ENCODE peak calls at places on chromosomes 4 and X, in four cellular contexts. C is colonic mucosa, O is right cardiac atrium, W is IMR-90. F is an unnamed sample.

GRCh38 chrX:154481911-154482601 is 3.0 kb upstream of the LAGE3 start:
- DNase-seq in C (no peak), O (no peak), W (no peak), F (no peak)

GRCh38 chrX:46456125-46456922 is 88.9 kb downstream of the ZNF674 start:
- DNase-seq in C (no peak), O (no peak), W (no peak), F (no peak)

GRCh38 chrX:39513836-39514235 is 583.9 kb downstream of the BCOR start:
- DNase-seq in C (no peak), O (no peak), W (no peak), F (peak; percentile 66)

GRCh38 chrX:40479777-40480318 is 100.9 kb upstream of the ATP6AP2 start:
- DNase-seq in C (no peak), O (no peak), W (no peak), F (no peak)

GRCh38 chr4:90226734-90227133 is 99.5 kb downstream of the CCSER1 start:
- DNase-seq in C (no peak), O (no peak), W (no peak), F (no peak)

GRCh38 chr4:154626793-154627484 is 14.5 kb upstream of the FGG start:
- DNase-seq in C (peak; percentile 26), O (peak; percentile 43), W (peak; percentile 6), F (peak; percentile 66)

GRCh38 chr4:158193171-158193749 is 17.0 kb upstream of the TMEM144 start:
- DNase-seq in C (no peak), O (no peak), W (peak; percentile 31), F (no peak)

GRCh38 chr4:120636120-120636630 is 286.4 kb downstream of the PRDM5 start:
- DNase-seq in C (no peak), O (no peak), W (no peak), F (no peak)

GRCh38 chr4:100299019-100299418 is 108.8 kb upstream of the DDIT4L start:
- DNase-seq in C (no peak), O (peak; percentile 7), W (peak; percentile 96), F (peak; percentile 43)

GRCh38 chrX:116009871-116010710 is 160.5 kb upstream of the AGTR2 start:
- DNase-seq in C (no peak), O (peak; percentile 16), W (no peak), F (no peak)

GRCh38 chr4:185994750-185995149 is 74.2 kb upstream of the TLR3 start:
- DNase-seq in C (no peak), O (no peak), W (no peak), F (no peak)

DNA sequence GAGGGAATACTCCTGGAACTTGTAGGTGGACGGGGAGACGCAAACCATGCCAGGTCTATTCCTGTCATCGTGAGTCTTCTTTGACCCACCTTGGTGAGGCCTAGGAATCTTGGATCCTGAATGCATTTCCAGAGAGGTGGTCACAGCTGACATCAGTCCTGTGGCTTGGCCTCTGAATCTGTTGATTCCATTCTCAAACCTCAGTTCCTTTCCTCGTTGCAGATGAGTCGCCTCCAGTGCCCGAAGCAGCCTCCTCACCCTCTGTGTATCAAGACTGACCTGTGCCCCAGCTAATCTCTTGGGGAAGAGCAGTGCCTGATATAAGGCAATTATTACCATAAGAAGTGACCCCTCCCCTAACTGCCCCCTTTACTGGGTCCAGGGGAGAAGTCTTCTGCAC is 118.1 kb downstream of the SMIM20 start:
- DNase-seq in C (no peak), O (no peak), W (peak; percentile 88), F (no peak)
- H3K27ac ChIP-seq in C (no peak overlapping the region), O (no peak overlapping the region), W (peak overlapping the region; percentile 43), F (no peak overlapping the region)

DNA sequence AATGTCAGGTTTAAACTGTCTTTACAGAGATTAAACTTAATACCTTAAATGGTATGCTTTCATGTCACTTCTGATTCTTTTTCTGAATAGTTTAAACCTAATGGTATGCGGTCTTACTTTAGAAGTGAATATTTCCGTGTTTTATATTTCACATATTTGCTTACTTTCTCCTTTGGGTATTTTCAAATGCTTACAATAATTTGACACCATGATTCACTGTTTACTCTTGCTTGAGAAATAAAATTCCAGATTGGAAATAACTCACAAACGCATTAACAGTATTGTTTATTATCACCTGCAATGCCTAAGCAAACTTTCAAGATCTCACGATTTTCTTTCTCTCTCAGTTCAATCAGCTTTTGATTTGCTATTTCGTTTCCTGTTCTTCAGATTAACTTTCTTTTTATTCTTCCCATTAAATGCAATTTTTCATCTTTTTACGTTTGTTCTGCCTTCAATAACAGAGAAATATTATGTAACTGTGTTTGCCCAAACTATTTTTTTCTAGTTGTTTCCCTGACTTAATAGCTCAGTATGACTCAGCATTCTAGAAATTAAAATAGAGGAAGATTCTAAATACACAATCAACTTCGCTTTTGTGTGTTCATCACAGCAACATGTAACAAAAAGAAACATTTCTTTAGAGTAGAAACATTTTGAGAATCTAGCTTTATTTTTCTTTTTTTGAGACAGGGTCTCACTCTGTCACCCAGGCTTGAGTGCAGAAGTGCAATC is 955.5 kb upstream of the PRKX start:
- DNase-seq in C (no peak), O (no peak), W (no peak), F (no peak)
- H3K27ac ChIP-seq in C (no peak overlapping the region), O (no peak overlapping the region), W (no peak overlapping the region), F (no peak overlapping the region)

GRCh38 chrX:110216027-110216426 is 101.9 kb downstream of the AMMECR1 start:
- DNase-seq in C (no peak), O (no peak), W (no peak), F (no peak)
- H3K27ac ChIP-seq in C (no peak overlapping the region), O (no peak overlapping the region), W (no peak overlapping the region), F (no peak overlapping the region)

GRCh38 chrX:129961180-129962083 is 21.0 kb upstream of the BCORL1 start:
- DNase-seq in C (peak; percentile 81), O (peak; percentile 51), W (no peak), F (no peak)

GRCh38 chrX:129956765-129957164 is 25.7 kb upstream of the BCORL1 start:
- DNase-seq in C (no peak), O (no peak), W (no peak), F (no peak)

GRCh38 chrX:129957241-129958099 is 25.0 kb upstream of the BCORL1 start:
- DNase-seq in C (peak; percentile 68), O (peak; percentile 57), W (peak; percentile 16), F (peak; percentile 66)

GRCh38 chrX:129959493-129959832 is 23.0 kb upstream of the BCORL1 start:
- DNase-seq in C (peak; percentile 33), O (no peak), W (peak; percentile 14), F (peak; percentile 46)

DNA sequence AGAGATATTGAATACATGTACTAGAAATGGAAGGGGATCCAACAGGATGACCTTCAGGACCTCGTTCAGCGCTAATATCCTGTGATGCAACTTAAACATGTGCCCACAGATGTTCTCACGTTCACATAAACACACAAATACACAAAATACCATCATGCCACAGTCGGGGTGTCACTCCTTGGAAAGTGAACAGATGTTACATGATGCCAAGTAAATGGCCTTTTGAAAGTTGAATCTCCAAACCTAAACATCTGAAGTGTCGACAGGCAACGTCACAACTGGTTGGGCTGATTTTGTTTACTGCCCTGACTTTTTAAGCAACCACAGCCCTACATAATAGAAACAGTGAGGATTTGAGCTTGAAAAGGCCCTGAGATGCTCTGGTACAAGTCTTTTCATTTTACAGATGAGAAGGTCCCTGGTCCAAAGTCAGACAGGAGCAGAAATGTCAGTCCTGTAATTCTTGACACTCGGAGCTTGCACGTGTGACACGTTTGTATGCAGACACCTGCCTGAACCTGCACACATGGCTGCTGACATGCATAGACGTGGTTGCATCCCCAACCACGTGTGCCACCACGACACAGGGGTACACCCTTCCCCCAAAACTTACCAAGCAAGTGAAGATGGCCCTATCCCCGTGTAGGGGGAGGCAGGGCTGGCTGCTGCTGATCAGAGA is 23.5 kb upstream of the BCORL1 start:
- DNase-seq in C (no peak), O (no peak), W (peak; percentile 24), F (no peak)
- H3K27ac ChIP-seq in C (no peak overlapping the region), O (no peak overlapping the region), W (no peak overlapping the region), F (no peak overlapping the region)